ENCODE peak calls at places on chromosome 21, in ten cellular contexts. R, E, O, L, Y, B, A, T, U and K are unnamed samples.

GRCh38 chr21:42305707-42306147 is 9.5 kb downstream of the TFF3 start:
- DNase-seq in U (no peak), E (no peak), A (no peak), Y (no peak), O (no peak), T (no peak), B (no peak), R (no peak), L (no peak), K (no peak)

GRCh38 chr21:17002628-17003027 is 510.2 kb upstream of the CXADR start:
- DNase-seq in R (no peak), O (no peak), E (no peak), L (no peak), Y (no peak), T (no peak), B (no peak), A (no peak), U (no peak), K (no peak)

GRCh38 chr21:26394341-26394740 is 178.7 kb downstream of the CYYR1 start:
- DNase-seq in A (no peak), R (no peak), U (no peak), Y (no peak), T (no peak), L (no peak), O (no peak), E (no peak), B (no peak), K (no peak)

GRCh38 chr21:35102488-35103407 is 53.6 kb upstream of the RUNX1 start:
- DNase-seq in T (no peak), R (peak; percentile 15), A (peak; percentile 26), B (no peak), E (no peak), Y (no peak), O (peak; percentile 78), L (no peak), U (no peak), K (no peak)

GRCh38 chr21:16243396-16243795 is 513.6 kb downstream of the USP25 start:
- DNase-seq in Y (no peak), R (no peak), O (no peak), A (no peak), L (no peak), E (no peak), U (no peak), B (no peak), T (no peak), K (no peak)

GRCh38 chr21:32994305-32994704 is 31.4 kb upstream of the OLIG2 start:
- DNase-seq in E (no peak), T (no peak), U (no peak), Y (no peak), L (no peak), R (no peak), O (peak; percentile 41), B (no peak), A (no peak), K (peak; percentile 23)

GRCh38 chr21:44926364-44927101 is 5.8 kb upstream of the ITGB2 start:
- DNase-seq in O (no peak), U (peak; percentile 21), B (no peak), L (no peak), Y (no peak), T (no peak), E (no peak), A (no peak), R (no peak), K (no peak)

GRCh38 chr21:25964009-25964408 is 206.6 kb downstream of the APP start:
- DNase-seq in Y (no peak), B (no peak), E (no peak), U (no peak), O (no peak), L (no peak), A (no peak), T (no peak), R (no peak), K (no peak)

GRCh38 chr21:41953831-41954653 is at the start of gene C2CD2:
- DNase-seq in L (peak; percentile 88), Y (peak; percentile 14), B (no peak), A (peak; percentile 30), U (no peak), R (peak; percentile 23), E (peak; percentile 56), T (peak; percentile 68), O (peak; percentile 93), K (peak; percentile 74)

GRCh38 chr21:44440241-44441040 is 14.9 kb upstream of the LRRC3 start:
- DNase-seq in A (no peak), R (no peak), B (no peak), E (no peak), L (no peak), U (no peak), T (no peak), O (no peak), Y (no peak), K (no peak)

GRCh38 chr21:45549670-45550463 is 7.6 kb upstream of the SLC19A1 start:
- DNase-seq in U (no peak), E (no peak), L (no peak), O (no peak), T (no peak), R (no peak), Y (no peak), B (no peak), A (no peak), K (no peak)

GRCh38 chr21:37446552-37446951 is 80.0 kb downstream of the DYRK1A start:
- DNase-seq in O (no peak), Y (no peak), A (no peak), R (no peak), E (no peak), U (no peak), L (no peak), T (no peak), B (no peak), K (no peak)

GRCh38 chr21:43916691-43917514 is 51.9 kb downstream of the AGPAT3 start:
- DNase-seq in E (no peak), T (no peak), R (peak; percentile 51), B (no peak), L (no peak), U (no peak), Y (no peak), O (peak; percentile 29), A (no peak), K (no peak)

GRCh38 chr21:39938086-39938611 is 70.9 kb downstream of the PCP4 start:
- DNase-seq in O (peak; percentile 98), R (no peak), U (no peak), Y (no peak), L (no peak), A (no peak), T (no peak), B (no peak), E (no peak), K (no peak)

GRCh38 chr21:45513741-45514310 is 28.4 kb downstream of the SLC19A1 start:
- DNase-seq in O (no peak), E (no peak), U (no peak), L (no peak), Y (no peak), R (no peak), T (no peak), B (no peak), A (no peak), K (no peak)

GRCh38 chr21:36717901-36718465 is 19.1 kb downstream of the SIM2 start:
- DNase-seq in A (no peak), E (no peak), T (no peak), Y (no peak), R (no peak), O (no peak), U (no peak), B (no peak), L (no peak), K (no peak)

GRCh38 chr21:32304998-32305397 is 6.3 kb downstream of the MRAP start:
- DNase-seq in R (no peak), T (no peak), O (no peak), E (no peak), L (no peak), A (no peak), Y (no peak), U (no peak), B (no peak), K (no peak)

GRCh38 chr21:17359781-17360180 is 153.1 kb upstream of the CXADR start:
- DNase-seq in R (no peak), O (no peak), L (no peak), T (no peak), U (no peak), Y (no peak), E (no peak), B (no peak), A (no peak), K (no peak)

GRCh38 chr21:32554832-32555436 is 30.4 kb downstream of the TCP10L start:
- DNase-seq in B (no peak), L (no peak), Y (no peak), U (no peak), A (no peak), T (no peak), E (no peak), R (no peak), O (no peak), K (no peak)

GRCh38 chr21:14995695-14996490 is 68.9 kb downstream of the NRIP1 start:
- DNase-seq in T (no peak), E (peak; percentile 50), L (no peak), O (no peak), B (no peak), U (no peak), R (no peak), A (no peak), Y (no peak), K (peak; percentile 76)

GRCh38 chr21:43300496-43301423 is 126.2 kb downstream of the SIK1 start:
- DNase-seq in Y (no peak), E (no peak), U (no peak), R (no peak), L (no peak), O (no peak), B (no peak), A (no peak), T (no peak), K (peak; percentile 23)